ENCODE peak calls at places on chromosomes 3 and 15, in nine cellular contexts. Q is Peyer's patch; P is mesothelial cell of epicardium; H is MCF 10A; Z is CD8-positive, alpha-beta T cell; G is Calu3; W is pancreas; I is esophagus muscularis mucosa; E is brain microvascular endothelial cell. R is an unnamed sample.

GRCh38 chr3:176521531-176522175 is 675.6 kb downstream of the TBL1XR1 start:
- DNase-seq in P (no peak), W (no peak), Q (no peak), H (no peak), E (peak; percentile 4), G (no peak), Z (no peak), I (no peak), R (no peak)

GRCh38 chr15:98745179-98745578 is 96.8 kb downstream of the IGF1R start:
- DNase-seq in G (peak; percentile 24), Z (no peak), Q (no peak), W (no peak), E (no peak), H (no peak), P (no peak), I (no peak), R (no peak)

GRCh38 chr3:141828487-141829284 is 47.8 kb upstream of the ATP1B3 start:
- DNase-seq in W (peak; percentile 20), G (peak; percentile 54), I (no peak), H (peak; percentile 92), Z (no peak), P (no peak), Q (no peak), E (no peak), R (no peak)

GRCh38 chr15:64455951-64456350 is 4.4 kb upstream of the ZNF609 start:
- DNase-seq in H (no peak), Q (peak; percentile 46), Z (no peak), P (no peak), E (no peak), I (no peak), W (no peak), G (no peak), R (no peak)

GRCh38 chr3:106827515-106828213 is 549.6 kb upstream of the CCDC54 start:
- DNase-seq in I (no peak), Q (no peak), W (no peak), H (no peak), P (no peak), Z (no peak), G (no peak), E (no peak), R (no peak)

GRCh38 chr15:62208367-62208766 is 43.3 kb upstream of the C2CD4B start:
- DNase-seq in P (no peak), G (no peak), Z (no peak), Q (no peak), H (no peak), W (no peak), E (no peak), I (peak; percentile 21), R (no peak)

GRCh38 chr15:61084502-61084901 is 144.6 kb downstream of the RORA start:
- DNase-seq in G (no peak), Q (no peak), P (no peak), I (no peak), H (no peak), W (no peak), Z (no peak), E (no peak), R (no peak)

GRCh38 chr3:156764761-156765160 is 61.4 kb upstream of the LEKR1 start:
- DNase-seq in H (no peak), P (no peak), Z (no peak), E (peak; percentile 52), G (no peak), W (no peak), Q (no peak), I (no peak), R (no peak)

GRCh38 chr3:170323371-170323770 is 34.1 kb upstream of the SKIL start:
- DNase-seq in E (peak; percentile 18), P (no peak), Z (no peak), I (no peak), W (no peak), G (no peak), Q (no peak), H (no peak), R (peak; percentile 36)

GRCh38 chr15:33547876-33548275 is 237.1 kb downstream of the RYR3 start:
- DNase-seq in P (peak; percentile 49), Z (no peak), I (no peak), H (peak; percentile 60), W (no peak), E (peak; percentile 48), Q (no peak), G (peak; percentile 6), R (no peak)

GRCh38 chr15:89662893-89663673 is 7.8 kb upstream of the KIF7 start:
- DNase-seq in H (peak; percentile 90), W (peak; percentile 44), E (peak; percentile 88), I (no peak), G (peak; percentile 82), Z (no peak), Q (no peak), P (no peak), R (no peak)

GRCh38 chr15:70665599-70665998 is 97.8 kb downstream of the UACA start:
- DNase-seq in H (no peak), P (no peak), Z (no peak), Q (no peak), G (no peak), I (no peak), W (no peak), E (no peak), R (no peak)

GRCh38 chr3:191641789-191642188 is 180.8 kb downstream of the PYDC2 start:
- DNase-seq in I (no peak), Z (no peak), P (no peak), H (no peak), Q (no peak), W (no peak), G (no peak), E (no peak), R (no peak)

GRCh38 chr3:59660852-59661624 is 611.2 kb upstream of the CFAP20DC start:
- DNase-seq in H (peak; percentile 66), E (no peak), I (peak; percentile 74), G (no peak), P (no peak), Z (no peak), W (no peak), Q (no peak), R (no peak)

GRCh38 chr3:171156455-171157005 is 130.0 kb upstream of the SLC2A2 start:
- DNase-seq in Z (no peak), H (no peak), P (no peak), I (no peak), Q (no peak), E (no peak), W (no peak), G (no peak), R (no peak)

GRCh38 chr3:67637255-67637900 is 17.0 kb downstream of the SUCLG2 start:
- DNase-seq in H (no peak), Z (no peak), G (no peak), Q (no peak), I (no peak), E (no peak), W (no peak), P (no peak), R (no peak)

GRCh38 chr3:197426161-197426566 is 127.8 kb upstream of the DLG1 start:
- DNase-seq in Z (no peak), G (no peak), P (peak; percentile 62), W (no peak), Q (no peak), E (no peak), H (peak; percentile 8), I (no peak), R (no peak)

GRCh38 chr15:92416557-92416956 is 22.9 kb downstream of the ST8SIA2 start:
- DNase-seq in G (no peak), W (no peak), H (no peak), P (no peak), Z (no peak), E (no peak), Q (no peak), I (no peak), R (no peak)
- TF ChIP-seq CTCF in G (no peak), W (no peak), H (no peak), P (no peak), Z (no peak), E (no peak), Q (no peak), I (no peak), R (no peak)

DNA sequence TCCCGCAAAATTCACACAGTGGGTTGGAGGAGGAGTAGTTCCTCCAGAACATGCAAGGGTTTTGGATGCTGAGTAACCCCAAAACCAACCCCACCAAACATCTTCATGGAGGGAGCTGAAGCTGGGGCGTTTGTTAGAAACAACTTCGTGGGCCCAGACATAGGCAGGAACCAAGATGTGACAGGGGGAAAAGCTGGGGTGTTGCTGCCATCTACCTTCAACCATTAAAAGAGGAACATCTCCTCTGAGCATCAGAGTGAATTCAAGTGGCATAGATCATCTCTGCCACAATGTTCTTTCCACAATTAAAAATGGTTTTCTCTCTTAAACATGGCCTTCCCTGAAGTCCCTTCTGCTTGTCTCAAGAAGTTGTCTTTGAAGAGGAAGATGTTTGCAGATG is 20.5 kb downstream of the SIDT1 start:
- DNase-seq in Z (no peak), G (no peak), E (no peak), I (no peak), P (no peak), W (no peak), H (peak; percentile 18), Q (no peak), R (no peak)
- TF ChIP-seq CTCF in Z (peak; percentile 40), G (no peak), E (no peak), I (no peak), P (no peak), W (no peak), H (no peak), Q (no peak), R (no peak)

DNA sequence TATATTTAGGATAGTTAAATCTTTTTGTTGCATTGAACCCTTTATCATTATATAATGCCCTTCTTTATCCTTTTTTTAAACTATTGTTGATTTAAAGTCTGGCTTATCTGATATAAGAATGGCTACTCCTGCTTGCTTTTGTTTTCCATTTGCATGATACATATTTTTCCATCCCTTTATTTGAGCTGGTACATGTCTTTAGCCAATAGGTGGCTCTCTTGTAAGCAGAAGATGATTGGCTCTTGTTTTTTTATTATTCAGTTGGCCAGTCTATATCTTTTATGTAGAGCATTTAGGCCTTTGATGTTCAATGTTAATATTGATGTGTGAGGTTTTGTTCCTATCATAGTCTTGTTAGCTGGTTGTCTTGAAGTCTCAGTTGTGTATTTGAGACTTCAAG is 99.5 kb upstream of the MCTP2 start:
- DNase-seq in Q (no peak), I (no peak), Z (no peak), W (no peak), P (no peak), H (no peak), E (no peak), G (no peak), R (no peak)
- TF ChIP-seq CTCF in Q (no peak), I (no peak), Z (no peak), W (no peak), P (no peak), H (no peak), E (no peak), G (no peak), R (no peak)

DNA sequence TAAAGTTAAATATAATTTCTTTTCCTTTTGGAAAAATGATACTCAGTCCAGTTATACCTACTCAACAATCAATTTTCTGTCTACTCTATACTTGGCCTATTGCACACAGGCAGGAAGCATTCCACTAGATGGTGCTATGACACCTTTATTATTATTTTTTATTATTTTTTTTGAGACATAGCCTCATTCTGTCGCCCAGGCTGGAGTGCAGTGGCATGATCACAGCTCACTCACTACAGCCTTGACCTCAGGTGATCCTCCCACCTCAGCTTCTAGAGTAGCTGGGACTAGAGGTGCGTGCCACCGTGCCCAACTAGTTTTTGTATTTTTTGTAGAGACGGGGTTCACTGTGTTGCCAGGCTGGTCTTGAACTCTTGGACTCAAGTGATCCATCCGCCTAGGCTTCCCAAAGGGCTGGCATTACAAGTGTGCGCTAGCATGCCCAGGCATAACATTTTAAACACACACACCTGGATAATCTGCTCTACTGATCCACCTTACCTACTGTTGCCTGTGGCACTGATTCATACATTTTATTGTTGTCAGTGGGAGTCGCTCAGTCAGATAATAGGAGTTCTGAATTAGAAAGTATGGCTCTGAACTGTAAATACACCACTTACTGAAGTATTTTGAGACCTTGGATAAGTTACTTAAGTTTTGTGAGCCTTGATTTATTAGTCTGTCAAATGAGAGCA is 56.2 kb downstream of the EIF3J start:
- DNase-seq in H (peak; percentile 28), Z (no peak), P (no peak), G (no peak), Q (no peak), W (no peak), E (peak; percentile 22), I (no peak), R (no peak)
- TF ChIP-seq CTCF in H (peak; percentile 38), Z (peak; percentile 75), P (no peak), G (no peak), Q (peak; percentile 31), W (peak; percentile 20), E (peak; percentile 60), I (peak; percentile 36), R (peak; percentile 55)